ENCODE peak calls at places on chromosomes 11 and 22, in five cellular contexts. One of them, this sample, is unnamed.

GRCh38 chr11:117817213-117818035 is 7.1 kb downstream of the FXYD2 start:
- DNase-seq in thoracic aorta: peak; percentile 27
- DNase-seq in MM.1S: peak; percentile 79
- DNase-seq in SK-N-SH: peak; percentile 83
- DNase-seq in adrenal gland: peak; percentile 89
- DNase-seq in this sample: peak; percentile 98

GRCh38 chr22:45903355-45904149 is 73.4 kb downstream of the WNT7B start:
- DNase-seq in MM.1S: no peak
- DNase-seq in thoracic aorta: peak; percentile 28
- DNase-seq in SK-N-SH: no peak
- DNase-seq in adrenal gland: peak; percentile 48
- DNase-seq in this sample: no peak

GRCh38 chr11:23611726-23612125 is 751.5 kb upstream of the CCDC179 start:
- DNase-seq in thoracic aorta: no peak
- DNase-seq in MM.1S: no peak
- DNase-seq in SK-N-SH: no peak
- DNase-seq in adrenal gland: no peak
- DNase-seq in this sample: no peak

GRCh38 chr11:59857444-59858434 is 8.5 kb downstream of the TCN1 start:
- DNase-seq in thoracic aorta: no peak
- DNase-seq in SK-N-SH: no peak
- DNase-seq in adrenal gland: peak; percentile 7
- DNase-seq in MM.1S: no peak
- DNase-seq in this sample: no peak

GRCh38 chr11:123302751-123303195 is 107.7 kb upstream of the CLMP start:
- DNase-seq in SK-N-SH: no peak
- DNase-seq in thoracic aorta: no peak
- DNase-seq in MM.1S: no peak
- DNase-seq in adrenal gland: no peak
- DNase-seq in this sample: no peak

GRCh38 chr11:130156108-130157022 is 3.2 kb upstream of the ST14 start:
- DNase-seq in adrenal gland: no peak
- DNase-seq in SK-N-SH: no peak
- DNase-seq in thoracic aorta: no peak
- DNase-seq in MM.1S: no peak
- DNase-seq in this sample: no peak

GRCh38 chr11:110829873-110830272 is 117.6 kb upstream of the ARHGAP20 start:
- DNase-seq in MM.1S: no peak
- DNase-seq in SK-N-SH: no peak
- DNase-seq in adrenal gland: no peak
- DNase-seq in thoracic aorta: no peak
- DNase-seq in this sample: no peak

GRCh38 chr22:43144949-43145348 is 1.8 kb upstream of the MCAT start:
- DNase-seq in adrenal gland: no peak
- DNase-seq in MM.1S: no peak
- DNase-seq in SK-N-SH: no peak
- DNase-seq in thoracic aorta: no peak
- DNase-seq in this sample: no peak

GRCh38 chr11:78659326-78660319 is 85.0 kb upstream of the NARS2 start:
- DNase-seq in SK-N-SH: no peak
- DNase-seq in MM.1S: no peak
- DNase-seq in adrenal gland: no peak
- DNase-seq in thoracic aorta: no peak
- DNase-seq in this sample: no peak

GRCh38 chr11:23406131-23406819 is 546.0 kb upstream of the CCDC179 start:
- DNase-seq in MM.1S: no peak
- DNase-seq in SK-N-SH: no peak
- DNase-seq in thoracic aorta: no peak
- DNase-seq in adrenal gland: no peak
- DNase-seq in this sample: no peak

GRCh38 chr22:17774206-17774927 is at the start of gene BID:
- DNase-seq in MM.1S: peak; percentile 55
- DNase-seq in thoracic aorta: no peak
- DNase-seq in SK-N-SH: peak; percentile 84
- DNase-seq in adrenal gland: peak; percentile 37
- DNase-seq in this sample: no peak

GRCh38 chr11:129277216-129277838 is 85.2 kb upstream of the ARHGAP32 start:
- DNase-seq in thoracic aorta: no peak
- DNase-seq in MM.1S: no peak
- DNase-seq in SK-N-SH: no peak
- DNase-seq in adrenal gland: no peak
- DNase-seq in this sample: no peak

GRCh38 chr22:36425977-36426523 is 38.3 kb upstream of the MYH9 start:
- DNase-seq in thoracic aorta: no peak
- DNase-seq in SK-N-SH: peak; percentile 57
- DNase-seq in adrenal gland: peak; percentile 48
- DNase-seq in MM.1S: no peak
- DNase-seq in this sample: no peak

GRCh38 chr11:43810929-43811596 is 69.6 kb upstream of the ALKBH3 start:
- DNase-seq in SK-N-SH: no peak
- DNase-seq in thoracic aorta: no peak
- DNase-seq in adrenal gland: peak; percentile 13
- DNase-seq in MM.1S: no peak
- DNase-seq in this sample: no peak

GRCh38 chr22:32545801-32546200 is 71.2 kb downstream of the FBXO7 start:
- DNase-seq in thoracic aorta: no peak
- DNase-seq in SK-N-SH: no peak
- DNase-seq in adrenal gland: peak; percentile 49
- DNase-seq in MM.1S: no peak
- DNase-seq in this sample: no peak

GRCh38 chr22:44116331-44116730 is 64.4 kb upstream of the PARVG start:
- DNase-seq in MM.1S: no peak
- DNase-seq in SK-N-SH: no peak
- DNase-seq in adrenal gland: no peak
- DNase-seq in thoracic aorta: no peak
- DNase-seq in this sample: no peak

GRCh38 chr22:45529097-45529496 is 26.4 kb downstream of the FBLN1 start:
- DNase-seq in SK-N-SH: no peak
- DNase-seq in thoracic aorta: no peak
- DNase-seq in adrenal gland: no peak
- DNase-seq in MM.1S: no peak
- DNase-seq in this sample: no peak

GRCh38 chr11:128308793-128309192 is 278.6 kb downstream of the ETS1 start:
- DNase-seq in thoracic aorta: no peak
- DNase-seq in SK-N-SH: no peak
- DNase-seq in adrenal gland: no peak
- DNase-seq in MM.1S: no peak
- DNase-seq in this sample: no peak

GRCh38 chr11:65879622-65880021 is at the start of gene CTSW:
- DNase-seq in SK-N-SH: no peak
- DNase-seq in MM.1S: no peak
- DNase-seq in adrenal gland: no peak
- DNase-seq in thoracic aorta: no peak
- DNase-seq in this sample: no peak

GRCh38 chr11:3627291-3627690 is 14.5 kb downstream of the ART5 start:
- DNase-seq in thoracic aorta: no peak
- DNase-seq in adrenal gland: no peak
- DNase-seq in SK-N-SH: no peak
- DNase-seq in MM.1S: no peak
- DNase-seq in this sample: no peak

GRCh38 chr11:25349537-25349936 is 852.7 kb downstream of the LUZP2 start:
- DNase-seq in MM.1S: no peak
- DNase-seq in thoracic aorta: no peak
- DNase-seq in adrenal gland: no peak
- DNase-seq in SK-N-SH: no peak
- DNase-seq in this sample: no peak

GRCh38 chr22:39259698-39260097 is 14.9 kb upstream of the PDGFB start:
- DNase-seq in thoracic aorta: no peak
- DNase-seq in adrenal gland: no peak
- DNase-seq in MM.1S: no peak
- DNase-seq in SK-N-SH: no peak
- DNase-seq in this sample: no peak

GRCh38 chr11:7703785-7704184 is 2.5 kb downstream of the OVCH2 start:
- DNase-seq in MM.1S: no peak
- DNase-seq in adrenal gland: no peak
- DNase-seq in SK-N-SH: no peak
- DNase-seq in thoracic aorta: no peak
- DNase-seq in this sample: no peak

GRCh38 chr22:27576815-27577564 is 224.6 kb downstream of the MN1 start:
- DNase-seq in MM.1S: no peak
- DNase-seq in thoracic aorta: no peak
- DNase-seq in SK-N-SH: no peak
- DNase-seq in adrenal gland: no peak
- DNase-seq in this sample: no peak

GRCh38 chr22:46367707-46368191 is 32.2 kb downstream of the TRMU start:
- DNase-seq in thoracic aorta: no peak
- DNase-seq in adrenal gland: peak; percentile 83
- DNase-seq in MM.1S: peak; percentile 85
- DNase-seq in SK-N-SH: peak; percentile 87
- DNase-seq in this sample: no peak

GRCh38 chr22:19810381-19811141 is 44.1 kb downstream of the GNB1L start:
- DNase-seq in MM.1S: no peak
- DNase-seq in adrenal gland: no peak
- DNase-seq in SK-N-SH: peak; percentile 57
- DNase-seq in thoracic aorta: no peak
- DNase-seq in this sample: no peak

GRCh38 chr11:35845860-35846259 is 98.0 kb upstream of the LDLRAD3 start:
- DNase-seq in thoracic aorta: no peak
- DNase-seq in SK-N-SH: no peak
- DNase-seq in adrenal gland: no peak
- DNase-seq in MM.1S: no peak
- DNase-seq in this sample: no peak

GRCh38 chr11:3340025-3340424 is 38.9 kb downstream of the ZNF195 start:
- DNase-seq in adrenal gland: no peak
- DNase-seq in SK-N-SH: no peak
- DNase-seq in thoracic aorta: no peak
- DNase-seq in MM.1S: no peak
- DNase-seq in this sample: no peak

GRCh38 chr22:49042066-49042465 is 785.6 kb downstream of the BRD1 start:
- DNase-seq in SK-N-SH: no peak
- DNase-seq in thoracic aorta: no peak
- DNase-seq in MM.1S: no peak
- DNase-seq in adrenal gland: no peak
- DNase-seq in this sample: no peak

GRCh38 chr11:47466201-47466600 is 17.3 kb upstream of the RAPSN start:
- DNase-seq in SK-N-SH: no peak
- DNase-seq in thoracic aorta: no peak
- DNase-seq in adrenal gland: peak; percentile 36
- DNase-seq in MM.1S: no peak
- DNase-seq in this sample: no peak

GRCh38 chr11:47468598-47469214 is 19.8 kb upstream of the RAPSN start:
- DNase-seq in MM.1S: no peak
- DNase-seq in SK-N-SH: no peak
- DNase-seq in adrenal gland: no peak
- DNase-seq in thoracic aorta: no peak
- DNase-seq in this sample: no peak

GRCh38 chr11:47467372-47467771 is 18.4 kb upstream of the RAPSN start:
- DNase-seq in SK-N-SH: no peak
- DNase-seq in thoracic aorta: no peak
- DNase-seq in MM.1S: no peak
- DNase-seq in adrenal gland: no peak
- DNase-seq in this sample: no peak

GRCh38 chr11:47464479-47464878 is 15.5 kb upstream of the RAPSN start:
- DNase-seq in MM.1S: no peak
- DNase-seq in SK-N-SH: no peak
- DNase-seq in adrenal gland: no peak
- DNase-seq in thoracic aorta: no peak
- DNase-seq in this sample: no peak

GRCh38 chr11:47466701-47467250 is 17.8 kb upstream of the RAPSN start:
- DNase-seq in thoracic aorta: no peak
- DNase-seq in SK-N-SH: peak; percentile 57
- DNase-seq in MM.1S: no peak
- DNase-seq in adrenal gland: peak; percentile 89
- DNase-seq in this sample: no peak
- H3K27ac ChIP-seq in thoracic aorta: peak overlapping the region; percentile 52
- H3K27ac ChIP-seq in SK-N-SH: peak overlapping the region; percentile 68
- H3K27ac ChIP-seq in MM.1S: no peak overlapping the region
- H3K27ac ChIP-seq in adrenal gland: peak overlapping the region; percentile 32
- H3K27ac ChIP-seq in this sample: peak overlapping the region; percentile 71

DNA sequence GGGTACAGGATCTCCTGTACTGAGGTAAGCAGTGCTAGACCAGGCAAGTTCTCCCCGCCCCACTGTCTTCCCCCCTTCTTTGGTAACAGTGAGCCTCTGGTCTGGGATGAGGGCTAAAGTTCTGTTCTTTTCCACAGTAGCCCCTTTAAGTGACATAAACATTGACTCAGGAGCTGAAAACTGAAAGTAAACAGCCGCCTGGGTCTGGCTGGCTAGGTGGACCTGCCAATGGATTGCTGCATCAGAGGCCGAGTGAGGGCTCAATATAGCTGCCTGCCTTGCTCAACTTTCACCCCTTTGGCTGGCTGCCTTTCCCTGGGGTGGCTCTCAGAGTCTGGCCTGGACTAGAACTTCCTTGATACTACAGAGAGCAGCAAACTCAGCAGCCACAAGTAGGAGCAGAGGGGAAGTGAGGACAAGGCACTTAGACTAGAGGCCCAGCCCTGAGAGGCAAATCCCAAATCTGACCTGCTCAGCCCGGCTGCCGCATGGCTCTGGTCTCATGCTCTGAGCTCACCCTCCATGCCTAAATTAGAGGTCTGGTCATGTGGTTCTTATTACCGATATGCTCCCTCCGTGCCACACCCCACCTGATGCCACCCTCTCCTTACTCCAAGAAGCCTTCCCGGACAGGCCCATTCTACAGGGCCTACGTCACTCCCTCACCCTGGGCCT is 9.6 kb upstream of the UCP3 start:
- DNase-seq in SK-N-SH: no peak
- DNase-seq in MM.1S: no peak
- DNase-seq in adrenal gland: peak; percentile 95
- DNase-seq in thoracic aorta: peak; percentile 65
- DNase-seq in this sample: peak; percentile 97
- H3K4me1 ChIP-seq in SK-N-SH: no peaks in the 10 kb centered on the region
- H3K4me1 ChIP-seq in MM.1S: peaks cover 19% of the 10 kb centered on the region
- H3K4me1 ChIP-seq in adrenal gland: peaks cover 24% of the 10 kb centered on the region
- H3K4me1 ChIP-seq in thoracic aorta: peaks cover 26% of the 10 kb centered on the region
- H3K4me1 ChIP-seq in this sample: peaks cover 24% of the 10 kb centered on the region

DNA sequence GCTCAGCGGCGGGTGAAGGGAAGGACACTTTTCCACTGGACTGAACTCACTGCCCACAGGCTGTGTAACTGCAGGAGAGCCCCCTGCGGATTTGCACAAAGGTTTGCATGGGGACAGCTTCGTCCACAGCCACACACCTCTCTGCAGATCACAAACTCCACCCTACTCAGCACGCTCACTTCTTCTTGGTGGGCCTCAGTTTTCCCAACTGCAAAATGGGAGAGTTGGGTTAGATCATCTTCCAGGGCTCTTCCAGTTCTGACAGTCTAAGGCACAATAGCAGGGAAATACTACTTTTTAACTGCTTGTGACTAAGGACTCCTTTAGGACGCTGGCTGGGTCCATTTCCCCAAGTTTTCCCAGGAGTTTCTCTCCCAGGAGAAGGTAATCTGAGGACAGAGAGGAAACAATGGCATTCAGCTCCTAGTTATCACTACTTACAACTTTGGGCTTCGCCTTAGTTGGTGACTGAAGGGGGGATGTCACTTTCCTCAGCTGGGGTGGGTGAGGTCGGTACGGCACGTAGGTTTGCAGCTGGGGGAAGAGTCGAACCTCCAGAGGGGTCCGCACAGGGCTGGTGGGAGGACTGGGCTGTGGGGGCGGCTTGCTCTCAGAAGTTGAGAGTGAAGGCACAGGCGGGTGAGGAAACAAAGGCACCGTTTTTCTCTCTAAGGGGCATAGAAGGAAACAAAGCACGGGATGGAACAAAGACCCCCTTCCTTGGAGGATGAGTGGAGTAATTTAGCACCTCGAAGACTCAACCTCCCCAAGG is 55.8 kb downstream of the C11orf58 start:
- DNase-seq in SK-N-SH: no peak
- DNase-seq in thoracic aorta: no peak
- DNase-seq in MM.1S: no peak
- DNase-seq in adrenal gland: no peak
- DNase-seq in this sample: no peak
- H3K27ac ChIP-seq in SK-N-SH: no peak overlapping the region
- H3K27ac ChIP-seq in thoracic aorta: no peak overlapping the region
- H3K27ac ChIP-seq in MM.1S: no peak overlapping the region
- H3K27ac ChIP-seq in adrenal gland: no peak overlapping the region
- H3K27ac ChIP-seq in this sample: no peak overlapping the region

GRCh38 chr11:114187173-114187572 is 109.0 kb upstream of the NNMT start:
- DNase-seq in thoracic aorta: no peak
- DNase-seq in adrenal gland: no peak
- DNase-seq in MM.1S: peak; percentile 91
- DNase-seq in SK-N-SH: no peak
- DNase-seq in this sample: no peak
- H3K4me1 ChIP-seq in thoracic aorta: peaks cover 60% of the 10 kb centered on the region
- H3K4me1 ChIP-seq in adrenal gland: peaks cover 19% of the 10 kb centered on the region
- H3K4me1 ChIP-seq in MM.1S: peaks cover 14% of the 10 kb centered on the region
- H3K4me1 ChIP-seq in SK-N-SH: no peaks in the 10 kb centered on the region
- H3K4me1 ChIP-seq in this sample: peaks cover 75% of the 10 kb centered on the region

This sample was measured in esophagus muscularis mucosa.